ENCODE peak calls at places on chromosomes 12 and 14, in ten cellular contexts. One of them, this sample, is unnamed.

GRCh38 chr14:84792722-84793410 is 737.1 kb upstream of the FLRT2 start:
- DNase-seq in M059J: no peak
- DNase-seq in KG1: no peak
- DNase-seq in activated T-cell treated with anti-CD3 and anti-CD28 coated beads, Interleukin-2, amount 50 U/mL, for 4 hours: no peak
- DNase-seq in sigmoid colon: no peak
- DNase-seq in islet precursor cell: no peak
- DNase-seq in progenitor cell of endocrine pancreas: no peak
- DNase-seq in NCI-H1105: no peak
- DNase-seq in OCI-LY7: no peak
- DNase-seq in ureter: no peak
- DNase-seq in this sample: no peak

GRCh38 chr14:82354126-82354525 is 820.5 kb upstream of the SEL1L start:
- DNase-seq in KG1: no peak
- DNase-seq in M059J: no peak
- DNase-seq in progenitor cell of endocrine pancreas: no peak
- DNase-seq in ureter: no peak
- DNase-seq in sigmoid colon: no peak
- DNase-seq in NCI-H1105: no peak
- DNase-seq in islet precursor cell: no peak
- DNase-seq in activated T-cell treated with anti-CD3 and anti-CD28 coated beads, Interleukin-2, amount 50 U/mL, for 4 hours: no peak
- DNase-seq in OCI-LY7: no peak
- DNase-seq in this sample: no peak

GRCh38 chr12:104381721-104382480 is 74.8 kb upstream of the CHST11 start:
- DNase-seq in islet precursor cell: peak
- DNase-seq in OCI-LY7: peak
- DNase-seq in KG1: peak
- DNase-seq in progenitor cell of endocrine pancreas: peak
- DNase-seq in activated T-cell treated with anti-CD3 and anti-CD28 coated beads, Interleukin-2, amount 50 U/mL, for 4 hours: peak
- DNase-seq in M059J: peak
- DNase-seq in NCI-H1105: peak
- DNase-seq in ureter: peak
- DNase-seq in sigmoid colon: peak
- DNase-seq in this sample: peak

GRCh38 chr14:54447231-54447692 is 6.1 kb upstream of the CNIH1 start:
- DNase-seq in NCI-H1105: no peak
- DNase-seq in sigmoid colon: no peak
- DNase-seq in M059J: no peak
- DNase-seq in progenitor cell of endocrine pancreas: no peak
- DNase-seq in activated T-cell treated with anti-CD3 and anti-CD28 coated beads, Interleukin-2, amount 50 U/mL, for 4 hours: no peak
- DNase-seq in KG1: peak
- DNase-seq in ureter: no peak
- DNase-seq in islet precursor cell: no peak
- DNase-seq in OCI-LY7: no peak
- DNase-seq in this sample: no peak

GRCh38 chr12:85823436-85824179 is 12.6 kb downstream of the RASSF9 start:
- DNase-seq in progenitor cell of endocrine pancreas: no peak
- DNase-seq in OCI-LY7: no peak
- DNase-seq in KG1: no peak
- DNase-seq in M059J: peak
- DNase-seq in islet precursor cell: no peak
- DNase-seq in ureter: no peak
- DNase-seq in activated T-cell treated with anti-CD3 and anti-CD28 coated beads, Interleukin-2, amount 50 U/mL, for 4 hours: no peak
- DNase-seq in NCI-H1105: no peak
- DNase-seq in sigmoid colon: no peak
- DNase-seq in this sample: no peak

GRCh38 chr14:54627718-54628345 is 60.9 kb downstream of the SAMD4A start:
- DNase-seq in progenitor cell of endocrine pancreas: no peak
- DNase-seq in OCI-LY7: no peak
- DNase-seq in M059J: peak
- DNase-seq in KG1: peak
- DNase-seq in NCI-H1105: no peak
- DNase-seq in sigmoid colon: no peak
- DNase-seq in ureter: peak
- DNase-seq in activated T-cell treated with anti-CD3 and anti-CD28 coated beads, Interleukin-2, amount 50 U/mL, for 4 hours: peak
- DNase-seq in islet precursor cell: no peak
- DNase-seq in this sample: peak

GRCh38 chr14:68704736-68705720 is 87.8 kb downstream of the ZFP36L1 start:
- DNase-seq in islet precursor cell: peak
- DNase-seq in OCI-LY7: no peak
- DNase-seq in activated T-cell treated with anti-CD3 and anti-CD28 coated beads, Interleukin-2, amount 50 U/mL, for 4 hours: no peak
- DNase-seq in ureter: no peak
- DNase-seq in progenitor cell of endocrine pancreas: no peak
- DNase-seq in M059J: peak
- DNase-seq in NCI-H1105: no peak
- DNase-seq in sigmoid colon: peak
- DNase-seq in KG1: no peak
- DNase-seq in this sample: no peak

GRCh38 chr14:23030936-23031335 is 3.8 kb downstream of the PSMB5 start:
- DNase-seq in ureter: no peak
- DNase-seq in M059J: no peak
- DNase-seq in islet precursor cell: no peak
- DNase-seq in KG1: no peak
- DNase-seq in OCI-LY7: no peak
- DNase-seq in NCI-H1105: no peak
- DNase-seq in progenitor cell of endocrine pancreas: no peak
- DNase-seq in activated T-cell treated with anti-CD3 and anti-CD28 coated beads, Interleukin-2, amount 50 U/mL, for 4 hours: no peak
- DNase-seq in sigmoid colon: no peak
- DNase-seq in this sample: no peak

GRCh38 chr14:91946313-91947195 is 940 bp downstream of the FBLN5 start:
- DNase-seq in OCI-LY7: no peak
- DNase-seq in islet precursor cell: peak
- DNase-seq in KG1: no peak
- DNase-seq in progenitor cell of endocrine pancreas: no peak
- DNase-seq in M059J: no peak
- DNase-seq in sigmoid colon: no peak
- DNase-seq in ureter: no peak
- DNase-seq in activated T-cell treated with anti-CD3 and anti-CD28 coated beads, Interleukin-2, amount 50 U/mL, for 4 hours: no peak
- DNase-seq in NCI-H1105: no peak
- DNase-seq in this sample: no peak

GRCh38 chr12:14840616-14841015 is 2.7 kb downstream of the ART4 start:
- DNase-seq in NCI-H1105: no peak
- DNase-seq in sigmoid colon: no peak
- DNase-seq in islet precursor cell: no peak
- DNase-seq in progenitor cell of endocrine pancreas: no peak
- DNase-seq in activated T-cell treated with anti-CD3 and anti-CD28 coated beads, Interleukin-2, amount 50 U/mL, for 4 hours: no peak
- DNase-seq in KG1: no peak
- DNase-seq in OCI-LY7: no peak
- DNase-seq in ureter: no peak
- DNase-seq in M059J: no peak
- DNase-seq in this sample: no peak

GRCh38 chr12:89160716-89161123 is 191.6 kb downstream of the DUSP6 start:
- DNase-seq in KG1: no peak
- DNase-seq in sigmoid colon: peak
- DNase-seq in progenitor cell of endocrine pancreas: no peak
- DNase-seq in ureter: peak
- DNase-seq in NCI-H1105: no peak
- DNase-seq in M059J: peak
- DNase-seq in activated T-cell treated with anti-CD3 and anti-CD28 coated beads, Interleukin-2, amount 50 U/mL, for 4 hours: peak
- DNase-seq in OCI-LY7: no peak
- DNase-seq in islet precursor cell: no peak
- DNase-seq in this sample: peak

GRCh38 chr12:106953352-106954260 is 2.1 kb upstream of the TMEM263 start:
- DNase-seq in M059J: peak
- DNase-seq in NCI-H1105: no peak
- DNase-seq in OCI-LY7: no peak
- DNase-seq in progenitor cell of endocrine pancreas: no peak
- DNase-seq in activated T-cell treated with anti-CD3 and anti-CD28 coated beads, Interleukin-2, amount 50 U/mL, for 4 hours: no peak
- DNase-seq in sigmoid colon: no peak
- DNase-seq in KG1: no peak
- DNase-seq in ureter: no peak
- DNase-seq in islet precursor cell: no peak
- DNase-seq in this sample: no peak

GRCh38 chr14:96176811-96177211 is 27.8 kb upstream of the BDKRB2 start:
- DNase-seq in ureter: peak
- DNase-seq in progenitor cell of endocrine pancreas: no peak
- DNase-seq in sigmoid colon: peak
- DNase-seq in OCI-LY7: no peak
- DNase-seq in KG1: no peak
- DNase-seq in activated T-cell treated with anti-CD3 and anti-CD28 coated beads, Interleukin-2, amount 50 U/mL, for 4 hours: no peak
- DNase-seq in NCI-H1105: no peak
- DNase-seq in M059J: peak
- DNase-seq in islet precursor cell: no peak
- DNase-seq in this sample: peak

GRCh38 chr12:28536088-28536487 is 345.8 kb downstream of the CCDC91 start:
- DNase-seq in islet precursor cell: no peak
- DNase-seq in activated T-cell treated with anti-CD3 and anti-CD28 coated beads, Interleukin-2, amount 50 U/mL, for 4 hours: no peak
- DNase-seq in sigmoid colon: no peak
- DNase-seq in NCI-H1105: no peak
- DNase-seq in OCI-LY7: no peak
- DNase-seq in M059J: peak
- DNase-seq in ureter: no peak
- DNase-seq in KG1: no peak
- DNase-seq in progenitor cell of endocrine pancreas: no peak
- DNase-seq in this sample: no peak

GRCh38 chr12:94710933-94711332 is 60.6 kb upstream of the TMCC3 start:
- DNase-seq in ureter: no peak
- DNase-seq in M059J: peak
- DNase-seq in progenitor cell of endocrine pancreas: no peak
- DNase-seq in sigmoid colon: no peak
- DNase-seq in OCI-LY7: peak
- DNase-seq in KG1: no peak
- DNase-seq in NCI-H1105: no peak
- DNase-seq in islet precursor cell: peak
- DNase-seq in activated T-cell treated with anti-CD3 and anti-CD28 coated beads, Interleukin-2, amount 50 U/mL, for 4 hours: no peak
- DNase-seq in this sample: no peak

GRCh38 chr12:80040075-80040738 is 59.1 kb upstream of the OTOGL start:
- DNase-seq in islet precursor cell: no peak
- DNase-seq in KG1: no peak
- DNase-seq in OCI-LY7: no peak
- DNase-seq in M059J: peak
- DNase-seq in sigmoid colon: no peak
- DNase-seq in progenitor cell of endocrine pancreas: no peak
- DNase-seq in NCI-H1105: no peak
- DNase-seq in activated T-cell treated with anti-CD3 and anti-CD28 coated beads, Interleukin-2, amount 50 U/mL, for 4 hours: no peak
- DNase-seq in ureter: no peak
- DNase-seq in this sample: no peak

GRCh38 chr12:120466560-120467315 is 2.8 kb downstream of the SRSF9 start:
- DNase-seq in activated T-cell treated with anti-CD3 and anti-CD28 coated beads, Interleukin-2, amount 50 U/mL, for 4 hours: peak
- DNase-seq in ureter: no peak
- DNase-seq in OCI-LY7: peak
- DNase-seq in sigmoid colon: no peak
- DNase-seq in progenitor cell of endocrine pancreas: peak
- DNase-seq in M059J: peak
- DNase-seq in KG1: no peak
- DNase-seq in islet precursor cell: peak
- DNase-seq in NCI-H1105: peak
- DNase-seq in this sample: no peak

GRCh38 chr12:62799126-62799736 is 135.7 kb downstream of the PPM1H start:
- DNase-seq in islet precursor cell: peak
- DNase-seq in M059J: peak
- DNase-seq in NCI-H1105: peak
- DNase-seq in ureter: peak
- DNase-seq in sigmoid colon: no peak
- DNase-seq in KG1: no peak
- DNase-seq in OCI-LY7: peak
- DNase-seq in progenitor cell of endocrine pancreas: peak
- DNase-seq in activated T-cell treated with anti-CD3 and anti-CD28 coated beads, Interleukin-2, amount 50 U/mL, for 4 hours: peak
- DNase-seq in this sample: no peak

GRCh38 chr14:103121161-103121845 is 2.0 kb upstream of the TNFAIP2 start:
- DNase-seq in OCI-LY7: no peak
- DNase-seq in progenitor cell of endocrine pancreas: no peak
- DNase-seq in activated T-cell treated with anti-CD3 and anti-CD28 coated beads, Interleukin-2, amount 50 U/mL, for 4 hours: no peak
- DNase-seq in sigmoid colon: peak
- DNase-seq in NCI-H1105: no peak
- DNase-seq in M059J: no peak
- DNase-seq in islet precursor cell: peak
- DNase-seq in KG1: no peak
- DNase-seq in ureter: no peak
- DNase-seq in this sample: peak

GRCh38 chr14:104682107-104682593 is 7.3 kb upstream of the INF2 start:
- DNase-seq in ureter: no peak
- DNase-seq in activated T-cell treated with anti-CD3 and anti-CD28 coated beads, Interleukin-2, amount 50 U/mL, for 4 hours: no peak
- DNase-seq in KG1: no peak
- DNase-seq in progenitor cell of endocrine pancreas: no peak
- DNase-seq in NCI-H1105: no peak
- DNase-seq in islet precursor cell: peak
- DNase-seq in OCI-LY7: no peak
- DNase-seq in sigmoid colon: peak
- DNase-seq in M059J: peak
- DNase-seq in this sample: peak

GRCh38 chr14:106308839-106309389 is 782.5 kb downstream of the TMEM121 start:
- DNase-seq in activated T-cell treated with anti-CD3 and anti-CD28 coated beads, Interleukin-2, amount 50 U/mL, for 4 hours: peak
- DNase-seq in islet precursor cell: no peak
- DNase-seq in sigmoid colon: no peak
- DNase-seq in KG1: no peak
- DNase-seq in progenitor cell of endocrine pancreas: no peak
- DNase-seq in ureter: no peak
- DNase-seq in OCI-LY7: peak
- DNase-seq in M059J: peak
- DNase-seq in NCI-H1105: no peak
- DNase-seq in this sample: no peak

GRCh38 chr12:89825591-89826449 is 117.2 kb upstream of the ATP2B1 start:
- DNase-seq in NCI-H1105: no peak
- DNase-seq in M059J: peak
- DNase-seq in KG1: no peak
- DNase-seq in ureter: no peak
- DNase-seq in OCI-LY7: peak
- DNase-seq in sigmoid colon: no peak
- DNase-seq in islet precursor cell: peak
- DNase-seq in progenitor cell of endocrine pancreas: no peak
- DNase-seq in activated T-cell treated with anti-CD3 and anti-CD28 coated beads, Interleukin-2, amount 50 U/mL, for 4 hours: no peak
- DNase-seq in this sample: no peak

GRCh38 chr12:105992849-105993740 is 145.7 kb downstream of the NUAK1 start:
- DNase-seq in activated T-cell treated with anti-CD3 and anti-CD28 coated beads, Interleukin-2, amount 50 U/mL, for 4 hours: no peak
- DNase-seq in M059J: peak
- DNase-seq in progenitor cell of endocrine pancreas: no peak
- DNase-seq in ureter: no peak
- DNase-seq in islet precursor cell: no peak
- DNase-seq in sigmoid colon: peak
- DNase-seq in NCI-H1105: no peak
- DNase-seq in OCI-LY7: no peak
- DNase-seq in KG1: no peak
- DNase-seq in this sample: no peak

GRCh38 chr12:44314007-44314500 is 478.2 kb downstream of the TMEM117 start:
- DNase-seq in KG1: no peak
- DNase-seq in M059J: peak
- DNase-seq in activated T-cell treated with anti-CD3 and anti-CD28 coated beads, Interleukin-2, amount 50 U/mL, for 4 hours: no peak
- DNase-seq in OCI-LY7: no peak
- DNase-seq in sigmoid colon: no peak
- DNase-seq in islet precursor cell: no peak
- DNase-seq in ureter: no peak
- DNase-seq in NCI-H1105: no peak
- DNase-seq in progenitor cell of endocrine pancreas: no peak
- DNase-seq in this sample: no peak

GRCh38 chr14:92702441-92702918 is 45.9 kb downstream of the LGMN start:
- DNase-seq in NCI-H1105: no peak
- DNase-seq in sigmoid colon: no peak
- DNase-seq in islet precursor cell: no peak
- DNase-seq in OCI-LY7: peak
- DNase-seq in activated T-cell treated with anti-CD3 and anti-CD28 coated beads, Interleukin-2, amount 50 U/mL, for 4 hours: no peak
- DNase-seq in M059J: no peak
- DNase-seq in KG1: no peak
- DNase-seq in ureter: no peak
- DNase-seq in progenitor cell of endocrine pancreas: no peak
- DNase-seq in this sample: no peak

GRCh38 chr12:6809056-6809455 is 12.6 kb upstream of the GPR162 start:
- DNase-seq in sigmoid colon: no peak
- DNase-seq in M059J: no peak
- DNase-seq in OCI-LY7: no peak
- DNase-seq in NCI-H1105: no peak
- DNase-seq in ureter: no peak
- DNase-seq in KG1: no peak
- DNase-seq in islet precursor cell: no peak
- DNase-seq in progenitor cell of endocrine pancreas: no peak
- DNase-seq in activated T-cell treated with anti-CD3 and anti-CD28 coated beads, Interleukin-2, amount 50 U/mL, for 4 hours: no peak
- DNase-seq in this sample: no peak

GRCh38 chr12:20463920-20464524 is 95.7 kb downstream of the PDE3A start:
- DNase-seq in KG1: no peak
- DNase-seq in activated T-cell treated with anti-CD3 and anti-CD28 coated beads, Interleukin-2, amount 50 U/mL, for 4 hours: no peak
- DNase-seq in sigmoid colon: no peak
- DNase-seq in progenitor cell of endocrine pancreas: no peak
- DNase-seq in OCI-LY7: peak
- DNase-seq in islet precursor cell: no peak
- DNase-seq in ureter: no peak
- DNase-seq in NCI-H1105: peak
- DNase-seq in M059J: no peak
- DNase-seq in this sample: no peak

GRCh38 chr12:8680533-8680932 is 17.3 kb upstream of the RIMKLB start:
- DNase-seq in OCI-LY7: no peak
- DNase-seq in activated T-cell treated with anti-CD3 and anti-CD28 coated beads, Interleukin-2, amount 50 U/mL, for 4 hours: no peak
- DNase-seq in islet precursor cell: no peak
- DNase-seq in KG1: no peak
- DNase-seq in ureter: no peak
- DNase-seq in sigmoid colon: no peak
- DNase-seq in M059J: no peak
- DNase-seq in progenitor cell of endocrine pancreas: no peak
- DNase-seq in NCI-H1105: no peak
- DNase-seq in this sample: no peak